ENCODE peak calls at places on chromosome 20, in nine cellular contexts. Q is lung; C is heart left ventricle; A is sigmoid colon; D is lower lobe of right lung; Z is breast epithelium; P is Peyer's patch; V is endodermal cell; U is CD8-positive, alpha-beta T cell. K is an unnamed sample.

GRCh38 chr20:6613280-6613861 is 154.1 kb upstream of the BMP2 start:
- DNase-seq in Q (no peak), C (no peak), A (no peak), D (no peak), Z (no peak), P (no peak), V (no peak), U (no peak), K (no peak)

GRCh38 chr20:43766395-43766794 is 39.6 kb upstream of the GTSF1L start:
- DNase-seq in Q (no peak), C (peak; percentile 85), A (peak; percentile 89), D (no peak), Z (no peak), P (no peak), V (no peak), U (no peak), K (no peak)

GRCh38 chr20:16589623-16590022 is 16.4 kb upstream of the KIF16B start:
- DNase-seq in Q (no peak), C (no peak), A (no peak), D (no peak), Z (no peak), P (no peak), V (no peak), U (no peak), K (no peak)

GRCh38 chr20:41587523-41587922 is 30.7 kb downstream of the CHD6 start:
- DNase-seq in Q (no peak), C (no peak), A (no peak), D (no peak), Z (no peak), P (no peak), V (no peak), U (no peak), K (no peak)

GRCh38 chr20:36214684-36215256 is 21.5 kb upstream of the AAR2 start:
- DNase-seq in Q (no peak), C (no peak), A (no peak), D (no peak), Z (no peak), P (no peak), V (peak; percentile 72), U (no peak), K (no peak)

GRCh38 chr20:4813076-4813838 is 91.5 kb downstream of the PRND start:
- DNase-seq in Q (no peak), C (peak; percentile 59), A (peak; percentile 68), D (no peak), Z (no peak), P (peak; percentile 83), V (no peak), U (peak; percentile 22), K (peak; percentile 50)

GRCh38 chr20:58892932-58893224 is 40.4 kb downstream of the GNAS start:
- DNase-seq in Q (no peak), C (no peak), A (no peak), D (no peak), Z (no peak), P (no peak), V (no peak), U (no peak), K (no peak)

GRCh38 chr20:21739682-21740081 is 34.2 kb downstream of the PAX1 start:
- DNase-seq in Q (no peak), C (no peak), A (no peak), D (no peak), Z (no peak), P (no peak), V (peak; percentile 53), U (no peak), K (no peak)

GRCh38 chr20:16434087-16434664 is 139.1 kb downstream of the KIF16B start:
- DNase-seq in Q (peak; percentile 29), C (peak; percentile 43), A (no peak), D (peak; percentile 57), Z (peak; percentile 52), P (peak; percentile 79), V (peak; percentile 96), U (peak; percentile 16), K (peak; percentile 50)

GRCh38 chr20:11792229-11792953 is 125.3 kb upstream of the BTBD3 start:
- DNase-seq in Q (no peak), C (no peak), A (no peak), D (no peak), Z (no peak), P (no peak), V (no peak), U (no peak), K (no peak)

GRCh38 chr20:45867811-45868176 is 10.4 kb downstream of the ZSWIM3 start:
- DNase-seq in Q (no peak), C (no peak), A (no peak), D (no peak), Z (no peak), P (no peak), V (no peak), U (no peak), K (no peak)

GRCh38 chr20:11499235-11499634 is 418.5 kb upstream of the BTBD3 start:
- DNase-seq in Q (no peak), C (no peak), A (no peak), D (no peak), Z (no peak), P (no peak), V (no peak), U (no peak), K (no peak)

GRCh38 chr20:44967207-44967807 is 995 bp downstream of the STK4 start:
- DNase-seq in Q (no peak), C (no peak), A (no peak), D (no peak), Z (no peak), P (peak; percentile 73), V (no peak), U (peak; percentile 49), K (no peak)

GRCh38 chr20:51934301-51935002 is 132.1 kb upstream of the SALL4 start:
- DNase-seq in Q (no peak), C (no peak), A (no peak), D (no peak), Z (no peak), P (no peak), V (no peak), U (no peak), K (no peak)

GRCh38 chr20:50594231-50594590 is 84.0 kb downstream of the PTPN1 start:
- DNase-seq in Q (no peak), C (no peak), A (no peak), D (no peak), Z (no peak), P (no peak), V (no peak), U (no peak), K (no peak)

GRCh38 chr20:48599748-48600469 is 227.9 kb downstream of the PREX1 start:
- DNase-seq in Q (no peak), C (no peak), A (peak; percentile 40), D (peak; percentile 10), Z (peak; percentile 25), P (peak; percentile 23), V (no peak), U (no peak), K (peak; percentile 13)

GRCh38 chr20:56817780-56818675 is 188.9 kb downstream of the TFAP2C start:
- DNase-seq in Q (no peak), C (no peak), A (no peak), D (no peak), Z (no peak), P (no peak), V (no peak), U (no peak), K (no peak)
- TF ChIP-seq CTCF in Q (no peak), C (no peak), A (no peak), D (no peak), Z (no peak), P (no peak), V (peak; percentile 35), U (no peak), K (no peak)

GRCh38 chr20:47411161-47411560 is 54.7 kb upstream of the ZMYND8 start:
- DNase-seq in Q (no peak), C (no peak), A (no peak), D (no peak), Z (no peak), P (no peak), V (no peak), U (no peak), K (no peak)
- H3K4me1 ChIP-seq in Q (peaks cover 7% of the 10 kb centered on the region), C (peaks cover 22% of the 10 kb centered on the region), A (no peaks in the 10 kb centered on the region), D (peaks cover 44% of the 10 kb centered on the region), Z (no peaks in the 10 kb centered on the region), P (no peaks in the 10 kb centered on the region), V (no peaks in the 10 kb centered on the region), U (peaks cover 20% of the 10 kb centered on the region), K (no peaks in the 10 kb centered on the region)

GRCh38 chr20:61724376-61724775 is 341.3 kb downstream of the TAF4 start:
- DNase-seq in Q (no peak), C (peak; percentile 14), A (no peak), D (no peak), Z (no peak), P (no peak), V (peak; percentile 86), U (no peak), K (no peak)
- TF ChIP-seq CTCF in Q (no peak), C (no peak), A (no peak), D (no peak), Z (no peak), P (no peak), V (peak; percentile 83), U (no peak), K (no peak)

DNA sequence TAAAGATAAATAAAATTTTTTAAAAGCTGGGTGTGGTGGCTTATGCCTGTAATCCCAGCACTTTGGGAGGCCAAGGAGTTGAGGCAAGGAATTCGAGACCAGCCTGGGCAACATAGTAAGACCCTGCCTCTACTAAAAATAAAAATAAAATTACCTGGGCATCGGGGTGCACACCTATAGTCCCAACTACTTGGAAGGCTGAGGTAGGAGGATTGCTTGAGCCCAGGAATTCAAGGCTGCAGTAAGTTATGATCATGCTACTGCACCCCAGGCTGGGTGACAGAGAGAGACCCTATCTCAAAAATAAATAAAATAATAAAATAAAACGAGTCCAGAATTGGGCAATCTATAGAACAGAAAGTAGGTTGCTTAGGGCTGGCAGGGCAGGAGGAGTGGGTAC is 228.7 kb downstream of the BCAS1 start:
- DNase-seq in Q (no peak), C (no peak), A (no peak), D (no peak), Z (no peak), P (no peak), V (no peak), U (no peak), K (no peak)
- H3K4me1 ChIP-seq in Q (peaks cover 5% of the 10 kb centered on the region), C (no peaks in the 10 kb centered on the region), A (no peaks in the 10 kb centered on the region), D (peaks cover 3% of the 10 kb centered on the region), Z (no peaks in the 10 kb centered on the region), P (peaks cover 20% of the 10 kb centered on the region), V (no peaks in the 10 kb centered on the region), U (peaks cover 86% of the 10 kb centered on the region), K (peaks cover 48% of the 10 kb centered on the region)

DNA sequence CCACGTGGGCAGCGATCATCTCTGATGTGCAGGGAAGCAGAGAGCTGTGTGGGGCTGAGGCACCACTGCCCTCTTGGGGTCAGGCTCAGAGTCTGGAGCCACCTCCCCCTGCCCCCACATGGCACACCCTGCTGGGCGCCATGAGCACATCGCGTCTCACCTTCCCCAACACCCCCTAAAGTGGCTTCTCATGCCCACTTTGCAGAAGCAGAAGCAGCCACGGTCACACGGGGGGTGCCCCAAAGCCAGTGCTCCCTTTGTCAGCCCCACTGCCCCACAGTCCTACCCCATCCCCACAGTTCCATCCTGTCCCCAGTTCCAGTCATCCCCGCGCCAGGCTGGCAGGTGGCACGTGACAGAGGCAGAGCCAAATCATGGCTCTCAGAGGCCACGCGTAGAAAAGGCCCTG is 19.5 kb downstream of the SDCBP2 start:
- DNase-seq in Q (no peak), C (no peak), A (no peak), D (no peak), Z (no peak), P (no peak), V (peak; percentile 59), U (no peak), K (no peak)
- TF ChIP-seq CTCF in Q (no peak), C (no peak), A (no peak), D (no peak), Z (no peak), P (no peak), V (peak; percentile 48), U (no peak), K (no peak)